ENCODE peak calls at places on chromosomes 3 and 15, in six cellular contexts. M is RPMI8226; C is activated CD4-positive, alpha-beta T cell treated with anti-CD3 and anti-CD28 coated beads, Interleukin-2, amount 50 U/mL, for 24 hours; F is activated naive CD4-positive, alpha-beta T cell treated with anti-CD3 and anti-CD28 coated beads, Interleukin-2, amount 10 ng/mL, durations not matched to agents 7 days and 5 days; A is fibroblast of the aortic adventitia; K is activated CD8-positive, alpha-beta T cell treated with anti-CD3 and anti-CD28 coated beads for 36 hours. Z is an unnamed sample.

GRCh38 chr15:37101634-37102314 is 1.4 kb upstream of the MEIS2 start:
- DNase-seq in K (peak), F (no peak), M (peak), A (peak), C (no peak), Z (no peak)

GRCh38 chr3:52231502-52232278 is 6.2 kb upstream of the TLR9 start:
- DNase-seq in K (peak), A (peak), M (peak), F (peak), C (peak), Z (peak)

GRCh38 chr3:21826416-21826815 is 75.4 kb upstream of the ZNF385D start:
- DNase-seq in K (no peak), C (no peak), A (no peak), F (no peak), M (no peak), Z (no peak)

GRCh38 chr15:25780479-25781255 is 82.5 kb downstream of the ATP10A start:
- DNase-seq in F (no peak), K (no peak), M (no peak), C (no peak), A (no peak), Z (no peak)

GRCh38 chr15:86162172-86162591 is 82.5 kb downstream of the AGBL1 start:
- DNase-seq in A (no peak), K (no peak), C (no peak), M (no peak), F (no peak), Z (no peak)

GRCh38 chr3:109071349-109072142 is 46.4 kb downstream of the MORC1 start:
- DNase-seq in C (no peak), M (peak), K (no peak), A (no peak), F (no peak), Z (no peak)

GRCh38 chr3:52017467-52018065 is 21.9 kb upstream of the RPL29 start:
- DNase-seq in F (no peak), M (no peak), K (no peak), C (no peak), A (no peak), Z (no peak)

GRCh38 chr3:24401811-24402185 is 92.9 kb downstream of the THRB start:
- DNase-seq in F (no peak), K (no peak), C (no peak), M (peak), A (no peak), Z (no peak)

GRCh38 chr3:189621948-189622603 is 9.1 kb upstream of the TP63 start:
- DNase-seq in F (no peak), C (no peak), A (no peak), K (peak), M (no peak), Z (peak)

GRCh38 chr15:97009036-97009555 is 678.6 kb downstream of the NR2F2 start:
- DNase-seq in A (no peak), K (no peak), F (no peak), M (no peak), C (no peak), Z (no peak)

GRCh38 chr3:122977645-122978466 is 49.7 kb downstream of the SEMA5B start:
- DNase-seq in K (no peak), F (no peak), C (no peak), A (peak), M (peak), Z (no peak)

GRCh38 chr3:54818942-54819341 is 108.9 kb downstream of the LRTM1 start:
- DNase-seq in F (no peak), M (no peak), C (no peak), A (no peak), K (no peak), Z (no peak)

GRCh38 chr3:99891610-99892285 is 74.1 kb downstream of the CMSS1 start:
- DNase-seq in F (no peak), A (no peak), C (no peak), K (no peak), M (no peak), Z (no peak)

GRCh38 chr3:33658971-33659848 is 58.8 kb downstream of the CLASP2 start:
- DNase-seq in C (no peak), K (peak), M (no peak), A (peak), F (peak), Z (no peak)

GRCh38 chr15:92661069-92661468 is 5.5 kb upstream of the FAM174B start:
- DNase-seq in F (no peak), A (no peak), K (no peak), C (no peak), M (no peak), Z (no peak)

GRCh38 chr3:126127452-126127851 is 43.5 kb upstream of the SLC41A3 start:
- DNase-seq in F (no peak), K (no peak), A (no peak), M (no peak), C (no peak), Z (no peak)

GRCh38 chr15:31347067-31347975 is 20.7 kb downstream of the KLF13 start:
- DNase-seq in C (no peak), A (no peak), F (peak), K (peak), M (no peak), Z (no peak)

GRCh38 chr3:149473991-149474819 is at the start of gene TM4SF4:
- DNase-seq in A (no peak), M (no peak), F (no peak), K (no peak), C (no peak), Z (no peak)

GRCh38 chr3:458124-458523 is 261.6 kb downstream of the CHL1 start:
- DNase-seq in M (no peak), F (no peak), K (no peak), A (no peak), C (no peak), Z (no peak)

GRCh38 chr3:196192036-196193001 is 18.9 kb downstream of the ZDHHC19 start:
- DNase-seq in K (peak), F (peak), A (no peak), C (no peak), M (no peak), Z (no peak)

GRCh38 chr3:186510374-186511079 is 33.7 kb downstream of the CRYGS start:
- DNase-seq in F (no peak), C (no peak), K (no peak), A (peak), M (no peak), Z (no peak)

GRCh38 chr3:18442743-18443669 is 17.9 kb upstream of the SATB1 start:
- DNase-seq in K (peak), A (no peak), C (no peak), F (peak), M (no peak), Z (no peak)

GRCh38 chr3:55486857-55487375 is at the start of gene WNT5A:
- DNase-seq in K (no peak), F (no peak), C (no peak), M (peak), A (peak), Z (no peak)

GRCh38 chr3:124845406-124845805 is 41.8 kb downstream of the ITGB5 start:
- DNase-seq in A (peak), M (no peak), K (no peak), C (no peak), F (no peak), Z (no peak)

GRCh38 chr3:11155341-11156025 is 1.2 kb downstream of the HRH1 start:
- DNase-seq in C (no peak), F (peak), A (peak), K (peak), M (peak), Z (peak)

GRCh38 chr15:35151782-35152181 is 66.7 kb upstream of the NANOGP8 start:
- DNase-seq in M (no peak), A (no peak), C (no peak), F (no peak), K (no peak), Z (no peak)

GRCh38 chr3:65052101-65052500 is 364.3 kb upstream of the ADAMTS9 start:
- DNase-seq in K (no peak), C (no peak), A (no peak), M (no peak), F (no peak), Z (no peak)

GRCh38 chr3:129888739-129889138 is 4.8 kb downstream of the TMCC1 start:
- DNase-seq in K (no peak), C (no peak), A (peak), F (no peak), M (no peak), Z (no peak)

GRCh38 chr15:79130535-79131130 is 40.1 kb upstream of the RASGRF1 start:
- DNase-seq in C (no peak), F (no peak), M (no peak), K (no peak), A (no peak), Z (no peak)

GRCh38 chr3:186493507-186493906 is 50.7 kb downstream of the CRYGS start:
- DNase-seq in F (no peak), C (no peak), K (no peak), A (no peak), M (no peak), Z (no peak)

GRCh38 chr3:5304789-5305680 is 117.5 kb downstream of the EDEM1 start:
- DNase-seq in M (peak), K (peak), C (no peak), F (peak), A (peak), Z (no peak)

GRCh38 chr3:42085641-42086376 is 5.3 kb upstream of the TRAK1 start:
- DNase-seq in F (no peak), K (no peak), M (no peak), C (no peak), A (no peak), Z (no peak)

GRCh38 chr15:70341566-70341965 is 243.8 kb upstream of the TLE3 start:
- DNase-seq in K (no peak), A (no peak), C (no peak), F (no peak), M (no peak), Z (no peak)

GRCh38 chr3:122921791-122922651 is 105.5 kb downstream of the SEMA5B start:
- DNase-seq in A (no peak), M (peak), K (peak), F (peak), C (no peak), Z (no peak)

Z was measured in omental fat pad.